ENCODE peak calls at places on chromosomes 6 and 20, in eight cellular contexts. Z is heart left ventricle, L is breast epithelium, W is cardiac muscle cell, Q is gastrocnemius medialis, F is ovary, H is H1, C is A549. R is an unnamed sample. For H3K4me1, the result is how much of the 10 kb centered on the place peaks cover.

GRCh38 chr20:51236396-51236795 is 213.5 kb upstream of the KCNG1 start:
- DNase-seq in Z (no peak), L (no peak), W (no peak), Q (no peak), F (no peak), H (no peak), C (no peak), R (no peak)

GRCh38 chr20:57505991-57506390 is 18.9 kb downstream of the CTCFL start:
- DNase-seq in Z (no peak), L (no peak), W (no peak), Q (no peak), F (no peak), H (no peak), C (no peak), R (no peak)

GRCh38 chr6:133710826-133711225 is 178.1 kb upstream of the TCF21 start:
- DNase-seq in Z (no peak), L (no peak), W (no peak), Q (no peak), F (no peak), H (no peak), C (no peak), R (no peak)

GRCh38 chr20:50467618-50468373 is 42.4 kb upstream of the PTPN1 start:
- DNase-seq in Z (no peak), L (no peak), W (peak), Q (peak), F (no peak), H (no peak), C (peak), R (peak)

GRCh38 chr6:121333196-121333595 is 1.1 kb downstream of the TBC1D32 start:
- DNase-seq in Z (no peak), L (no peak), W (no peak), Q (no peak), F (no peak), H (no peak), C (no peak), R (no peak)

GRCh38 chr20:44222969-44223368 is 12.4 kb upstream of the OSER1 start:
- DNase-seq in Z (no peak), L (no peak), W (peak), Q (no peak), F (no peak), H (no peak), C (peak), R (no peak)

GRCh38 chr6:15453622-15454021 is 207.8 kb downstream of the JARID2 start:
- DNase-seq in Z (no peak), L (no peak), W (no peak), Q (peak), F (no peak), H (no peak), C (no peak), R (no peak)

GRCh38 chr6:152572395-152573061 is 64.6 kb downstream of the SYNE1 start:
- DNase-seq in Z (no peak), L (no peak), W (no peak), Q (no peak), F (no peak), H (no peak), C (no peak), R (peak)

GRCh38 chr20:32229351-32229750 is 21.7 kb downstream of the POFUT1 start:
- DNase-seq in Z (no peak), L (no peak), W (no peak), Q (no peak), F (no peak), H (no peak), C (no peak), R (no peak)

GRCh38 chr6:6901205-6901719 is 206.5 kb upstream of the RREB1 start:
- DNase-seq in Z (no peak), L (no peak), W (peak), Q (peak), F (no peak), H (no peak), C (no peak), R (no peak)

GRCh38 chr20:25025986-25026605 is 31.8 kb downstream of the ACSS1 start:
- DNase-seq in Z (peak), L (peak), W (no peak), Q (peak), F (peak), H (no peak), C (no peak), R (no peak)

GRCh38 chr6:33428219-33428890 is 8.5 kb downstream of the SYNGAP1 start:
- DNase-seq in Z (no peak), L (no peak), W (peak), Q (no peak), F (no peak), H (no peak), C (peak), R (no peak)

GRCh38 chr6:13328076-13328874 is at the start of gene TBC1D7:
- DNase-seq in Z (peak), L (peak), W (peak), Q (peak), F (peak), H (peak), C (peak), R (peak)

GRCh38 chr6:13725570-13725969 is 13.9 kb upstream of the RANBP9 start:
- DNase-seq in Z (no peak), L (no peak), W (no peak), Q (no peak), F (no peak), H (no peak), C (peak), R (peak)

GRCh38 chr6:147282566-147282959 is 78.3 kb downstream of the STXBP5 start:
- DNase-seq in Z (no peak), L (no peak), W (no peak), Q (no peak), F (no peak), H (no peak), C (no peak), R (no peak)

GRCh38 chr20:1657556-1658334 is at the start of gene SIRPG:
- DNase-seq in Z (no peak), L (no peak), W (no peak), Q (no peak), F (no peak), H (no peak), C (no peak), R (no peak)

GRCh38 chr6:36624461-36625160 is 30.4 kb downstream of the SRSF3 start:
- DNase-seq in Z (no peak), L (no peak), W (no peak), Q (no peak), F (peak), H (no peak), C (no peak), R (no peak)

GRCh38 chr20:10754809-10755208 is 81.0 kb upstream of the JAG1 start:
- DNase-seq in Z (no peak), L (no peak), W (no peak), Q (no peak), F (no peak), H (no peak), C (no peak), R (no peak)

GRCh38 chr6:144310761-144311160 is 25.6 kb downstream of the UTRN start:
- DNase-seq in Z (peak), L (no peak), W (no peak), Q (no peak), F (no peak), H (no peak), C (no peak), R (no peak)

GRCh38 chr6:35014786-35015185 is 125.7 kb downstream of the ANKS1A start:
- DNase-seq in Z (no peak), L (no peak), W (no peak), Q (no peak), F (no peak), H (no peak), C (no peak), R (no peak)

GRCh38 chr20:24588725-24589340 is 119.4 kb downstream of the SYNDIG1 start:
- DNase-seq in Z (no peak), L (no peak), W (no peak), Q (no peak), F (no peak), H (no peak), C (no peak), R (no peak)

GRCh38 chr6:26550250-26550993 is 12.3 kb downstream of the HMGN4 start:
- DNase-seq in Z (peak), L (no peak), W (peak), Q (no peak), F (peak), H (peak), C (peak), R (no peak)

GRCh38 chr6:85449818-85450577 is at the start of gene NT5E:
- DNase-seq in Z (peak), L (peak), W (peak), Q (peak), F (peak), H (peak), C (peak), R (peak)

GRCh38 chr20:48779435-48779834 is 48.4 kb downstream of the PREX1 start:
- DNase-seq in Z (no peak), L (no peak), W (no peak), Q (no peak), F (no peak), H (no peak), C (no peak), R (no peak)

GRCh38 chr20:23417861-23418260 is 3.4 kb downstream of the NAPB start:
- DNase-seq in Z (no peak), L (no peak), W (no peak), Q (no peak), F (no peak), H (no peak), C (no peak), R (no peak)

GRCh38 chr20:34017610-34018009 is 23.9 kb downstream of the RALY start:
- DNase-seq in Z (no peak), L (no peak), W (no peak), Q (no peak), F (no peak), H (no peak), C (no peak), R (no peak)

GRCh38 chr6:36656441-36656840 is 22.1 kb upstream of the CDKN1A start:
- DNase-seq in Z (no peak), L (no peak), W (no peak), Q (no peak), F (no peak), H (no peak), C (no peak), R (no peak)

GRCh38 chr6:150898390-150899170 is 33.1 kb downstream of the MTHFD1L start:
- DNase-seq in Z (no peak), L (no peak), W (no peak), Q (no peak), F (no peak), H (no peak), C (peak), R (no peak)

GRCh38 chr20:1397710-1398109 is 4.9 kb upstream of the FKBP1A start:
- DNase-seq in Z (no peak), L (no peak), W (no peak), Q (no peak), F (no peak), H (no peak), C (no peak), R (no peak)

GRCh38 chr6:159098636-159099106 is 53.9 kb upstream of the TAGAP start:
- DNase-seq in Z (no peak), L (no peak), W (no peak), Q (no peak), F (no peak), H (no peak), C (no peak), R (no peak)

GRCh38 chr6:5152417-5152816 is 67.3 kb downstream of the PPP1R3G start:
- DNase-seq in Z (no peak), L (no peak), W (no peak), Q (no peak), F (no peak), H (no peak), C (no peak), R (no peak)

GRCh38 chr6:118917550-118918321 is 17.2 kb downstream of the MCM9 start:
- DNase-seq in Z (no peak), L (no peak), W (no peak), Q (no peak), F (no peak), H (no peak), C (no peak), R (no peak)

GRCh38 chr6:30781362-30781696 is 37.0 kb upstream of the IER3 start:
- DNase-seq in Z (peak), L (no peak), W (no peak), Q (no peak), F (peak), H (no peak), C (no peak), R (no peak)

GRCh38 chr6:81767163-81768000 is 14.9 kb upstream of the TENT5A start:
- DNase-seq in Z (no peak), L (no peak), W (no peak), Q (peak), F (no peak), H (no peak), C (peak), R (no peak)

GRCh38 chr6:132907231-132907630 is 92.9 kb downstream of the RPS12 start:
- DNase-seq in Z (no peak), L (no peak), W (no peak), Q (no peak), F (no peak), H (no peak), C (no peak), R (no peak)

DNA sequence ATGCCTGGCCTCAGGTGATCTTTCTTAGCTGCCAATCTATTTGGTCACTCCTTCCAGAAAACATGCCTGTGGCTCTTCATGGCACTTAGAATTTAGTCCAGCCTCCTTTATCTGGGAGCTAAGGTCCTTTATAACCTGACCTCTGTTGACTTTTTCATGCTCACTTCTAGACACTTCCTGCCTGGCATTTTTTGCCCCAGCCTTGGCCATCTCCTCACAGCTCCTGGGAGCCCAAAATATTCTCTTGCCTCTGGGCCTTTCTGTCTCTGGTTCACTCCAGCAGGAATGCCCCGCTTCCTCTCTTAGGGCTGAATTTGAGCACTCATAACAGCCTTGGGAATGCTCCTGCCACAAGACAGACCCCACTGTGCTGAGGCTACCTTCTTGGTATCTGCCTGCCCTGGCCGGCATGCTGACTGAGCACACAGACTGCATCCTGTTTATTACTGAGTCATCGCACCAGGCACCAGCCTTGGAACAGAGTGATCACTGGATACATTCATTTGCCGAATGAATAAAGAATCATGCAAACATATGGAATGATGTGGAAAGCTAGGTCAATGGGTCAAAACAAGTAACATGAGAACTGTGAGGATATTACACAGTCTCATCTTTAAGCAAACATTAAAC is 5.8 kb upstream of the EEF1E1 start:
- DNase-seq in Z (no peak), L (no peak), W (no peak), Q (no peak), F (no peak), H (no peak), C (peak), R (no peak)
- H3K4me1 ChIP-seq in Z (under half), L (under half), W (under half), Q (under half), F (under half), H (under half), C (under half), R (under half)

GRCh38 chr6:108260809-108261569 is at the start of gene SNX3:
- DNase-seq in Z (peak), L (peak), W (peak), Q (peak), F (peak), H (peak), C (peak), R (peak)
- TF ChIP-seq CTCF in Z (no peak), L (no peak), W (no peak), Q (peak), F (no peak), H (peak), C (no peak), R (no peak)

DNA sequence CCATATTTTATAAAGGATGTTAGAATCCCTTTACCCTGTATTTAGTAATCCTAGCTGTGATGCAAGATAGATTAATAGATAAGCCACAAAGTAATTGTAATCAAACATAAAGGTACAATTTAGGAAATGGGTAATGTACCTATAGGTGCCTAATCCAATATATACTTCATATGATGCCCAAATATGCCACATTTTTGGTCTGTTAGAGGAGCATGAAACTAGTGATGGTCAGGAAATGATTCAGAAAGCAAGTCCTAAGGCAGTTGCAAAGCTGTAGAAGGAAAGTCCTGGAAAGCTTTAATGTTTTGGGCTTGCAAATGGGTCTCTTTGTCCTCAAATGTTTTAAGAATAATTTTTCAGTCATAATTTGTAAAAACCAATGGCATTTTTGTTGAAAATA is 76.6 kb upstream of the PTPRK start:
- DNase-seq in Z (no peak), L (no peak), W (no peak), Q (no peak), F (no peak), H (no peak), C (no peak), R (no peak)
- H3K4me1 ChIP-seq in Z (under half), L (under half), W (under half), Q (under half), F (under half), H (under half), C (under half), R (under half)

GRCh38 chr20:6626805-6627204 is 140.7 kb upstream of the BMP2 start:
- DNase-seq in Z (no peak), L (no peak), W (no peak), Q (no peak), F (no peak), H (peak), C (no peak), R (no peak)
- TF ChIP-seq CTCF in Z (no peak), L (no peak), W (peak), Q (no peak), F (no peak), H (peak), C (no peak), R (no peak)

GRCh38 chr6:137349856-137350830 is 131.0 kb upstream of the IFNGR1 start:
- DNase-seq in Z (no peak), L (no peak), W (no peak), Q (no peak), F (no peak), H (no peak), C (no peak), R (no peak)
- H3K4me1 ChIP-seq in Z (under half), L (under half), W (under half), Q (under half), F (under half), H (under half), C (under half), R (under half)

DNA sequence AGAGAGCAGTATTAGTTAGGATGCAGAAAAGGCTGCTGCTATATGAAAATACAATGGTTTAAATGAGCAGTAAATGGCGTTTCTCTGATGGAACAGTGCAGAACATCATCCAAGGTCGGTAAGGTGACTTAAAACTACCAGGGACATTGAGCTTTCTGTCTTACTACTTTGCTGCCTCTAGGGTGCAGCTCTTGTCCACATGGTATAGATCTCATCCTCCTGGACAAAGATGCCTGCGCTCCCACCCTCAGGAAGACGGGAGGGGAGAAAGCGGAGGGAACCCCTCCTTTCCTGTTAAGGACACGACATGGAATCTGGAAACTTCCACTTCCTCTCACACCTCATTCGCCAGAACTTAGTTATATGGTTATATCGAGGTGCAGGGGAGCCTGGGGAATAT is 224.4 kb upstream of the TSHZ2 start:
- DNase-seq in Z (no peak), L (no peak), W (peak), Q (no peak), F (no peak), H (no peak), C (peak), R (no peak)
- TF ChIP-seq CTCF in Z (peak), L (no peak), W (peak), Q (no peak), F (no peak), H (peak), C (no peak), R (no peak)

DNA sequence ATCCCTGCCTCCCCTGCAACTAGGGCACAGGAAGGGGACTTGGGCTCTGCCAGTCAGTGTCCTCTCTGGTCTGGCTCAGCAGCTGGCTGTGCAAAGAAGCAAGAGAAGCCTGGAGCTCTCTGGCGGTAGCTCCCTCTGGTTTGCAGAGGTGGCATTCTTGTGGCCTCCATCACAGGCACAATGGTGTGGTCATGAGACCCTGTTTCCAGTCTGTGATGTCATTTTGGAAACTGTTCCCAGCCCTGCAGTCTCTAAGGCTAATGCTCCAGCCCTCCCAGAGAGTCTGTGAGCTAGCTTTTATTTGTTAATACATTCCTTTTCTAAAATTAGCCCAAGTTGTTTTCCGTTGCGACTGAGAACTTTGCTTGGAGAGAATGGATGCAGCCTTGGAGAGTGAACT is 69.5 kb upstream of the FOXQ1 start:
- DNase-seq in Z (no peak), L (no peak), W (no peak), Q (no peak), F (no peak), H (peak), C (no peak), R (no peak)
- H3K4me1 ChIP-seq in Z (under half), L (under half), W (under half), Q (under half), F (under half), H (under half), C (under half), R (under half)

DNA sequence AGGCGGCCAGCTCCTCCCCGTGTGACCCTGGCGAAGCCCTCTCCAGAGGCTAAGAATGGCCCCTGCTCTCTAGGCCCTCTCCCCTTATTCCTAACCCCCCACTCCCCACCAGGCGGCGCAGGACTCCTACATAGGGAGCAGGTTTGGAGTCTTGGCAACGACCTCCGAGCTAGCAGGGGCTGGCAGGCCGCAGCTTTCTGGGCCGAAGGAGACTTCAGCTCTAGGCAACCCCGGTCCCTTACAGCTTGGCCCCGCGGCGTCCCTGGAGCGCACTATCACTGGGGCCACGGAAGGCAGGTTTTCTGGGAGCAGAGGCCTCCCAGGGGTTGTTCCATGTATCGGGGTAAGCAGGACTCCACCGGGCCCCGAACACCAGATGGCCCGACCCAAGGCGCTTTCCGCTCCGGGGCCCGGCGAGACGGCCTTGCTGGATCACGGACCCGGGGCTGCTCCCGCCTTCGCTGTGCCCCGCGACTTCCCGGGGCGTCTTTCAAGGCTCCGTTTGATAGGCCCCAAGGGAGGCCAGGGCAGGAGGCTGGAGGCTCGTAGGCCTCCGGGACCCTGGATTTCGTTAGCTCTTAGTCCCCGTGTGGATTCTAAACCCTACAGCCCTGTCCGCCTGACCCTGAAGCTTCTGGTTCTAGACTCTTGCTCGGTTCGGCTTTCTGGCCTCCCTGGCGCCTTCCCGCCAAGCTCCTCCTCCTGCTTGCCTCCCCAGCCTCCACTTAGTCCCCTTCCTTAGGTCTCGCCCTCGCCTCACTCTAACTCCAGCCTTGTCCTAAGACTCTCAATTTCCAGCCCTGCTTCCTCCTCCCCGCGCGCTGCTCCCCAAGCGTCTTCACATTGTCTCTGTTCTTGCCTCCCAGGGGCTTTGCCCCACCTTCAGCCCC is 1.9 kb downstream of the SLC32A1 start:
- DNase-seq in Z (no peak), L (no peak), W (peak), Q (no peak), F (no peak), H (peak), C (peak), R (no peak)
- TF ChIP-seq CTCF in Z (peak), L (no peak), W (peak), Q (peak), F (no peak), H (peak), C (peak), R (peak)

GRCh38 chr6:16722616-16723015 is 38.6 kb downstream of the ATXN1 start:
- DNase-seq in Z (no peak), L (no peak), W (no peak), Q (no peak), F (no peak), H (no peak), C (no peak), R (no peak)
- H3K4me1 ChIP-seq in Z (under half), L (under half), W (under half), Q (half or more), F (under half), H (under half), C (half or more), R (under half)